ENCODE peak calls at places on chromosomes 16 and 17, in nine cellular contexts. V is PC-3, S is hepatocyte, C is neural progenitor cell, U is PC-9, T is endothelial cell of umbilical vein, D is GM12878, P is K562, Y is DND-41. Z is an unnamed sample.

GRCh38 chr16:88479795-88480760 is 27.0 kb downstream of the ZFPM1 start:
- DNase-seq in S (no peak), C (no peak), U (no peak), V (no peak), D (no peak), Y (peak; percentile 72), P (no peak), T (no peak), Z (no peak)

GRCh38 chr17:11121680-11122079 is 119.3 kb upstream of the SHISA6 start:
- DNase-seq in U (no peak), C (no peak), V (no peak), T (no peak), Y (no peak), S (no peak), D (no peak), P (no peak), Z (no peak)

GRCh38 chr16:7393680-7394079 is 61.0 kb downstream of the RBFOX1 start:
- DNase-seq in C (no peak), V (no peak), Y (no peak), D (no peak), S (no peak), P (no peak), U (no peak), T (no peak), Z (no peak)

GRCh38 chr17:44531019-44531418 is 26.3 kb upstream of the FZD2 start:
- DNase-seq in S (no peak), D (no peak), U (no peak), C (no peak), Y (no peak), T (no peak), P (no peak), V (no peak), Z (no peak)

GRCh38 chr16:3027983-3028715 is 4.3 kb downstream of the THOC6 start:
- DNase-seq in D (peak; percentile 23), S (peak; percentile 95), U (peak; percentile 88), T (peak; percentile 70), C (peak; percentile 96), P (peak; percentile 95), V (peak; percentile 90), Y (peak; percentile 83), Z (peak; percentile 25)

GRCh38 chr17:73427198-73427597 is 115.4 kb upstream of the CDC42EP4 start:
- DNase-seq in V (peak; percentile 60), D (no peak), Y (no peak), C (no peak), U (no peak), P (no peak), T (no peak), S (no peak), Z (no peak)

GRCh38 chr17:63138713-63139112 is 172.7 kb downstream of the TANC2 start:
- DNase-seq in C (no peak), T (no peak), V (no peak), S (no peak), P (no peak), Y (no peak), D (no peak), U (no peak), Z (peak; percentile 39)

GRCh38 chr17:18261146-18261515 is 669 bp downstream of the MIEF2 start:
- DNase-seq in C (peak; percentile 43), Y (no peak), U (peak; percentile 94), V (peak; percentile 79), S (peak; percentile 83), T (peak; percentile 21), P (peak; percentile 42), D (no peak), Z (peak; percentile 23)

GRCh38 chr17:61454095-61454931 is 2.1 kb downstream of the TBX4 start:
- DNase-seq in U (no peak), S (no peak), Y (no peak), T (no peak), C (peak; percentile 69), D (no peak), P (no peak), V (no peak), Z (no peak)
- TF ChIP-seq EZH2 in U (no peak), S (peak; percentile 24), Y (no peak), T (peak; percentile 97), C (peak; percentile 98), D (no peak), P (no peak), V (no peak), Z (peak; percentile 97)

DNA sequence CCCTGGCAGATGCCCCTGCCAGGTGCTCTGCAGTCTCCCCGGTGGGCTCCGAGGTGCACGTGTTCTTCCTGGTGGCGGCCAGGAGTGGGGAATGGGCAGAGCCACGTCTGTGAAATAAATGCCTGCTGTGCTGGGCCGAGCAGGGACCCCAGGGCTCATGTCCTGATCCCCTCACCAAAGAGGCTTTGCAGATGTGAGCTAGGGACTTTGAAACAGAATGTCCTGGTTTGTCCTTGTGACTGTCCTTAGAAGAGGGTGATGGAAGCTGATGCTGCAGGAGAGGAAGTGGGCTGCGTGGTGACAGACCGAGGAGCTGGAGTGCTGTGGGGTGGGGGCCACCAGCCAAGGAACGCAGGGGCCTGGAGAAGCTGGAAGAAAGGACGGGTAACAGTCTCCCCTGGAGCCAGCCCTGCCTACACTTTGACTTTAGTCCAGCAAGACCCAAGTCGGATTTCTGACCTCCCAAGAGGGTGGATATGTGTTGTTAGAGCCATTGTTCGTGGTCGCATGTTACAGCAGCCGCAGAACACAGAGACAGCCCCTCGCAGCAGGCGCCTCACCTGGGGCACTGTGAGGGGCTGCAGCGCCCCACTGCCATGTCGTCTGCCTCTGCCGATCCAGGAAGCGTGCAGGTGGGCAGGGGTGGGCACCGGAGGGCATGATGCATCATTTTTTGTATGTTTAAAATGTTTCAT is 217.9 kb upstream of the CIBAR2 start:
- DNase-seq in D (no peak), U (no peak), V (no peak), Y (no peak), T (no peak), S (no peak), P (no peak), C (peak; percentile 76), Z (no peak)
- H3K27ac ChIP-seq in D (no peak overlapping the region), U (no peak overlapping the region), V (no peak overlapping the region), Y (no peak overlapping the region), T (no peak overlapping the region), S (no peak overlapping the region), P (peak overlapping the region; percentile 62), C (peak overlapping the region; percentile 4), Z (no peak overlapping the region)

GRCh38 chr17:48487221-48487620 is 43.6 kb downstream of the HOXB1 start:
- DNase-seq in P (no peak), U (no peak), Y (no peak), V (no peak), T (no peak), C (no peak), S (no peak), D (no peak), Z (no peak)

GRCh38 chr17:48484850-48485249 is 46.0 kb downstream of the HOXB1 start:
- DNase-seq in P (no peak), C (no peak), D (no peak), U (no peak), T (no peak), Y (no peak), S (no peak), V (peak; percentile 94), Z (peak; percentile 90)

GRCh38 chr17:48488548-48489106 is 42.2 kb downstream of the HOXB1 start:
- DNase-seq in C (no peak), D (no peak), U (no peak), P (peak; percentile 87), T (no peak), V (no peak), S (peak; percentile 31), Y (no peak), Z (no peak)

GRCh38 chr17:48484256-48484655 is 46.6 kb downstream of the HOXB1 start:
- DNase-seq in U (no peak), T (no peak), C (no peak), S (no peak), P (no peak), V (peak; percentile 66), D (no peak), Y (no peak), Z (peak; percentile 78)

DNA sequence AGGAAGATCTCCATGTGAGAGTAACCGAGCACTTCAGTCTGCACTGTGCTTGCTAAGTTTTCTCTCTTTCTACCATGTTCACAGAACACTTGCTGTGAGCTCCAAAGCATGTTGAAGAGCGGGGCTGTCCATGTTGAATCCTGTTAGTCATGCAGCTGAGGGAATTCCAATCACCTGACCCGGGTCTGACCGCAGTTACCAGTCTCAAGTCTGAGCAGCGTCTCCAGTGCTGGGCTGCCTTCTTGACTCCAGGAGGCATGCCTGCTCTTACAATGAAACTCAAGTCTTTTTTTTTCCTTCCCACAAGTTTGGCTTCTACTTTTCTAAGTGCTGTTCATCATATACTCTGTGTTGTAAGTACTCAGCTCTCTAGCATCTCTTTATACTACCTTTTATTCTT is 44.3 kb downstream of the HOXB1 start:
- DNase-seq in D (no peak), S (peak; percentile 72), V (peak; percentile 93), U (no peak), P (peak; percentile 51), Y (no peak), C (peak; percentile 16), T (no peak), Z (peak; percentile 100)
- TF ChIP-seq CTCF in D (no peak), S (no peak), V (peak; percentile 55), U (no peak), P (peak; percentile 38), Y (no peak), C (no peak), T (no peak), Z (peak; percentile 42)

GRCh38 chr17:42096360-42097111 is 1.7 kb downstream of the ZNF385C start:
- DNase-seq in S (no peak), Y (no peak), V (no peak), D (no peak), C (no peak), T (no peak), P (no peak), U (no peak), Z (no peak)

GRCh38 chr17:42101513-42102292 is 3.4 kb upstream of the ZNF385C start:
- DNase-seq in P (peak; percentile 89), T (peak; percentile 78), C (peak; percentile 79), Y (peak; percentile 53), U (peak; percentile 56), D (no peak), S (peak; percentile 72), V (peak; percentile 51), Z (peak; percentile 22)

GRCh38 chr17:42098747-42099399 is 600 bp upstream of the ZNF385C start:
- DNase-seq in T (no peak), S (no peak), Y (no peak), P (no peak), V (no peak), C (peak; percentile 35), U (no peak), D (no peak), Z (no peak)

GRCh38 chr17:42094375-42095069 is 3.8 kb downstream of the ZNF385C start:
- DNase-seq in U (no peak), P (no peak), V (no peak), T (no peak), Y (no peak), S (no peak), D (no peak), C (no peak), Z (no peak)

DNA sequence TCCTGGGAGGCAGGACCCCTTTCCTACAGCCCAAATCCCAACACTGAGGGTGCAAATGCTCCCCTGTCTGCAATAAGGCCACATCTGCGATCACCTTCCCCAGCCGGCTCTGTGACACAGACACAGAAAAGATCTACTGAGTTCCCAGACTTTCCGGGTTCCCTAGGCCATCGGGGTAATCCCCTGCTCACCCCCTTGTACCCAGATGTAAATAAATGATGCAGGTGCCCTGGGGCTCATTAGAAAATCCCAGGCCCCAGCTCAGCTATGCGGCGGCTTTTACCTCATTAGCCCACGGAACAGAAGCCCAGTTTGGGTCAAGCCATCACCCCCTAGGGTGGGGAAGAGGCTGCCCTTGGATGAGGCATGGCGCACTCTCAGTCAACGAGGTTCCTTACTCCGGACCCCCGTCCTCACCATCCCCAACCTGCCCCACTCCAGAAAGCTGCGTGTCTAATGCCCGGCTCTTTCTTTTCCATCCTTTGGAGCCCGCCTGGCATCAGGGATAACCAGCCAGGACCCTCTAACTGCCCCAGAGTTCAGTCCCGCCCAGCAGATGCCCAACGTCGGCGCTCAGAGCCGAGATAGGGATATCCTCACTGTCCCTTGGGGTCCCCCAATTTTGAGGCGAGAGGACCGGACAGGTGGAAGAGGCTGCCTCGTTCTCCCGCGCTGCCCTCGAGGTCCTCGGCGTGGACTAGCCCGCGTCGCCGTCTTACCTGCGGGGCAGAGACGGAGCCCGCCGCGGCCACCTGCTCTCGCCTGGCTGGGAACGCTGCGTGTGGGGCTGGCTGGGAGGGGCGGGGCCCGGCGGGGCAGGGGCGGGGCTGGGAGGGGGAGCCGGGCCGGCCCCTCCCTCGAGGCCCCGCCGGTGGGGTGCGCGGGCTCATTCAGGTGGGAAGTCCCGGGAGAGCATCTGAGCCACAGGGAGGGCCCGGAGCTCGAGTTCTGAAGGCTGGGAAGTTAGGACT is at the start of gene ZNF385C:
- DNase-seq in D (no peak), C (peak; percentile 69), S (peak; percentile 55), U (no peak), P (peak; percentile 52), Y (no peak), V (no peak), T (no peak), Z (no peak)
- TF ChIP-seq EZH2 in D (no peak), C (peak; percentile 56), S (no peak), U (no peak), P (no peak), Y (no peak), V (no peak), T (peak; percentile 48), Z (peak; percentile 79)